ENCODE peak calls at places on chromosomes 12 and 14, in ten cellular contexts. C, H, U, M, O, T, W, S, I and Y are unnamed samples.

GRCh38 chr12:1837541-1838206 is 17.3 kb downstream of the LRTM2 start:
- DNase-seq in U (no peak), H (no peak), S (peak), W (peak), I (no peak), C (no peak), T (peak), M (no peak), O (peak), Y (no peak)

GRCh38 chr12:91866566-91866965 is 279.1 kb downstream of the BTG1 start:
- DNase-seq in T (no peak), W (no peak), C (no peak), M (no peak), U (no peak), O (no peak), H (no peak), I (no peak), S (no peak), Y (no peak)

GRCh38 chr14:70180718-70181117 is 8.0 kb downstream of the SLC8A3 start:
- DNase-seq in H (no peak), T (no peak), S (no peak), M (no peak), W (no peak), O (no peak), C (no peak), I (no peak), U (no peak), Y (no peak)

GRCh38 chr12:26848156-26848825 is 15.3 kb upstream of the ITPR2 start:
- DNase-seq in S (peak), U (peak), T (no peak), I (no peak), O (no peak), W (no peak), H (peak), C (no peak), M (no peak), Y (no peak)

GRCh38 chr14:66015046-66015780 is 471.0 kb upstream of the CCDC196 start:
- DNase-seq in W (no peak), C (no peak), T (no peak), H (no peak), M (no peak), U (no peak), S (no peak), O (no peak), I (no peak), Y (no peak)

GRCh38 chr12:108214486-108214885 is 85.4 kb downstream of the WSCD2 start:
- DNase-seq in T (no peak), W (peak), S (peak), H (peak), M (peak), C (no peak), U (peak), I (no peak), O (peak), Y (peak)

GRCh38 chr14:73392329-73393257 is 65.8 kb downstream of the NUMB start:
- DNase-seq in U (no peak), S (no peak), C (no peak), O (no peak), W (no peak), H (no peak), T (no peak), I (no peak), M (no peak), Y (no peak)

GRCh38 chr12:112124918-112125249 is 476 bp upstream of the TRAFD1 start:
- DNase-seq in O (peak), H (no peak), W (no peak), C (no peak), M (no peak), U (no peak), S (no peak), I (no peak), T (no peak), Y (no peak)

GRCh38 chr12:49547090-49547690 is 8.4 kb downstream of the KCNH3 start:
- DNase-seq in W (no peak), I (no peak), O (no peak), U (no peak), T (peak), S (no peak), H (no peak), C (no peak), M (no peak), Y (no peak)

GRCh38 chr12:49549735-49550710 is 11.2 kb downstream of the KCNH3 start:
- DNase-seq in U (no peak), T (peak), W (no peak), O (no peak), M (no peak), C (no peak), I (no peak), S (no peak), H (no peak), Y (no peak)

GRCh38 chr12:49548481-49548821 is 9.6 kb downstream of the KCNH3 start:
- DNase-seq in S (no peak), M (no peak), U (no peak), T (peak), O (no peak), C (no peak), I (no peak), H (no peak), W (no peak), Y (no peak)

GRCh38 chr12:49550853-49551252 is 12.0 kb downstream of the KCNH3 start:
- DNase-seq in C (no peak), T (peak), M (no peak), S (no peak), H (no peak), I (peak), W (no peak), U (no peak), O (no peak), Y (no peak)

GRCh38 chr12:49548822-49549648 is 10.2 kb downstream of the KCNH3 start:
- DNase-seq in S (peak), W (no peak), I (no peak), O (no peak), T (peak), U (no peak), M (no peak), H (no peak), C (no peak), Y (no peak)
- TF ChIP-seq CTCF in S (peak), W (peak), I (no peak), O (no peak), T (no peak), U (no peak), M (peak), H (peak), C (no peak), Y (no peak)

GRCh38 chr14:64760146-64760755 is 56.0 kb downstream of the PLEKHG3 start:
- DNase-seq in C (peak), U (peak), S (peak), I (peak), T (no peak), H (peak), W (peak), M (no peak), O (peak), Y (peak)
- TF ChIP-seq CTCF in C (no peak), U (peak), S (peak), I (peak), T (peak), H (peak), W (peak), M (peak), O (peak), Y (peak)

DNA sequence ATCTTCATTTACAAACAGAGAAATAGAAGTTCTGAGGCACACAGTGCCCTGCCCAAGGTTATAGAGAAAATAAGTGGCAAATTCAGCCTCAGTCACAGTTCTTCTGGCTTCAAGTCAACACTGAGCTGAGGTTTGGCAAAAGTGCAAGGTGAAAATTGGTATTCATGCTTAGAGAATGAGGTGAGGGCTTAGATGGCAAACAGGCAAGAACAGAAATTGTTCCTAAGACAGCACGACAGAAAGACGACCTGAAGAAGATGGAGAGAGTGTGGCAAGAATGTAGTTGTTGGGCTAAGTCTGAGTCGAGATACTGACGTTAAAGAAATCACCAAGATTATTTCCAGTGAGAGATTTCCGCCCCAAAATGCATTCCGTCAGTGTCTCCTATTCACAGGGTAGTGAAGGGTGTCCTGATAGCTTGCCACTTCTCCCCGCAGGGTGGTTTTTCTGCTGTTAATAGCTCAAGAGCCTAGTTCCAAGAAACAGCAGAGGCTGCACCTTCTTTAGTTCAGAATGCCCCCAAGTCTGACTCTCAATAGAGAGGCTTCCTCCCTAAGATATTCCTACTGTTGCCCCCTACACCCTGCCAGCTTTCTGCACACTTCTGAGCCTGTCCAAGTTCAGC is 260.7 kb upstream of the AMIGO2 start:
- DNase-seq in U (no peak), O (no peak), T (no peak), I (no peak), W (no peak), H (no peak), C (no peak), S (no peak), M (no peak), Y (no peak)
- TF ChIP-seq CTCF in U (no peak), O (no peak), T (no peak), I (no peak), W (no peak), H (no peak), C (no peak), S (no peak), M (no peak), Y (no peak)

DNA sequence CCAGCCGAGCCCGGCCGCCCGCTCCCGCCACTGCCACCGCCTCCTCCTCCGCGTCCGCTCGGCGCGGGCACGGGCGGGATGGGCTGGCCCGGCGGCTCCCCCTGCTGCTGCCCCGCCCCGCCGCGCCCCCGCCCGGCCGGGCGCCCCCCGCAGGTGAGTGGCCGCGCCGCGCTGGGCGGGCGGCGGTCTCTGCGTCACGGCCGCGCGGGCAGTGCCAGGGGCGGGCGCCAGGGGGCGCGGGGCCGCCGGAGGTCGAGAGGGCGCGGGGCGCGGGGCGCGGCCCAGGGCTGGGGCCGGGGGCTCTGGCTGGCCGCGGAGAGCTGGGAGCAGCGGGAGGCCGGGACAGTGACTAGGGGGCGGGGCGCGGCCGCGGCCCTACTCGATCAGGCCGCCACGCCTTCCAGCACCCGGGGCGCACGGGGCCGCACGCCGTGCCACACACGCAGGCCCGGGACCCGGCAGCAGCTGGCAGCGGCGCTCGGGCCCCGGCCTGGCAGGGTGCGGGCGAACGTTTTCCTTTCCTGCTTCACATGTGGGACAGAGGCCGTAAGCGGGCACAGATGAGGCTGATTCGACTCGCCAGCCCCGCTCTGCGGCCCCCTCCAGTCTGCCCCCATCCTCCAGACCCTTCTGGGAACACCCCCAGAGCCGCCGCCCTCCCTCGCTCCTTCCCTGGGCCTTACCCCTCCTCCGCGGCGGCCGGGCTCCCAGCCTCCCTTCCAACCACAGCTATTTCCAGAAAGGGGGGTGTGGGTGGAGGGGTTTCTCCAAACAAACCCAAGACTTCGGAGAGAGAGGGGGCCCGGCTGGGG is 2.4 kb upstream of the TNS2 start:
- DNase-seq in W (no peak), S (peak), H (peak), U (peak), M (peak), C (peak), O (peak), I (peak), T (peak), Y (no peak)
- TF ChIP-seq CTCF in W (no peak), S (no peak), H (no peak), U (peak), M (peak), C (no peak), O (no peak), I (peak), T (no peak), Y (peak)

DNA sequence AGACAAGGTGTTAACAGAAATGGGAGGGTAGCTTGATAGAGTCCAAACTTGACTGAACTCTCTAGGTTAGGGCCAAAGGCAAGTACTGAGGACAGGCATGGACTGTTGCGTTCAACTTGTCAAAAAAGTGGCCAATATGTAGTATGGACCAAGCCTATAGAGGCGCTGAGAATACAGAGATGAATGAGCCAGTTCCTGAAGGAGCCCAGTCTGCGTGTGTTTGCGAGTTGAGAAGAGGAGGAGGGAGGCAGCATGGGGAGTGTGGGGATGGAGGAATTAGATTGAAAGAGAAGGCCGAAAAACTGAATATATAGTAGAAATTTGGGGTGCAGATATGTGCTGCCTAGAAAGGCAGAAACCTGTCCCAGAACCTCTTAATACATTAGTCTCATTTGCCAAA is 412.4 kb downstream of the PCNX1 start:
- DNase-seq in W (peak), I (peak), H (peak), O (no peak), T (no peak), M (no peak), C (no peak), U (no peak), S (peak), Y (no peak)
- TF ChIP-seq CTCF in W (no peak), I (no peak), H (no peak), O (no peak), T (no peak), M (no peak), C (no peak), U (no peak), S (peak), Y (no peak)

GRCh38 chr12:9944404-9944803 is 12.2 kb upstream of the CLEC2A start:
- DNase-seq in W (no peak), I (no peak), T (no peak), C (no peak), S (no peak), H (no peak), M (no peak), U (no peak), O (no peak), Y (no peak)

GRCh38 chr12:9943244-9943643 is 11.1 kb upstream of the CLEC2A start:
- DNase-seq in S (no peak), O (no peak), M (no peak), T (peak), I (no peak), C (no peak), H (peak), W (no peak), U (no peak), Y (no peak)

GRCh38 chr12:9941838-9942237 is 9.7 kb upstream of the CLEC2A start:
- DNase-seq in O (no peak), S (no peak), H (no peak), I (no peak), T (no peak), U (no peak), M (no peak), C (no peak), W (no peak), Y (no peak)

GRCh38 chr12:9936597-9936996 is 4.4 kb upstream of the CLEC2A start:
- DNase-seq in U (no peak), I (no peak), C (no peak), T (no peak), S (peak), O (no peak), H (no peak), W (no peak), M (no peak), Y (no peak)

GRCh38 chr12:9940370-9940769 is 8.2 kb upstream of the CLEC2A start:
- DNase-seq in O (no peak), T (no peak), M (no peak), C (no peak), U (peak), H (peak), I (no peak), S (peak), W (no peak), Y (no peak)
- TF ChIP-seq CTCF in O (peak), T (no peak), M (no peak), C (no peak), U (peak), H (peak), I (no peak), S (peak), W (peak), Y (no peak)

GRCh38 chr14:68522510-68523325 is 270.1 kb downstream of the ZFP36L1 start:
- DNase-seq in S (peak), W (peak), H (peak), I (no peak), M (no peak), C (no peak), T (no peak), O (no peak), U (no peak), Y (no peak)
- TF ChIP-seq CTCF in S (peak), W (no peak), H (peak), I (no peak), M (no peak), C (no peak), T (no peak), O (no peak), U (no peak), Y (no peak)

GRCh38 chr12:132144115-132145071 is at the start of the genes DDX51 and NOC4L:
- DNase-seq in S (peak), M (peak), W (peak), I (peak), C (peak), H (peak), U (peak), O (peak), T (peak), Y (peak)
- TF ChIP-seq CTCF in S (no peak), M (no peak), W (no peak), I (peak), C (no peak), H (no peak), U (no peak), O (no peak), T (no peak), Y (no peak)